ENCODE peak calls at places on chromosomes 4 and X, in eight cellular contexts. One of them, this sample, is unnamed.

GRCh38 chrX:132118361-132118760 is 9.5 kb downstream of the FRMD7 start:
- DNase-seq in tibial nerve: no peak
- DNase-seq in fibroblast of the conjunctiva: no peak
- DNase-seq in IMR-90: no peak
- DNase-seq in progenitor cell of endocrine pancreas: no peak
- DNase-seq in uterus: no peak
- DNase-seq in left ventricle myocardium inferior: no peak
- DNase-seq in bronchial epithelial cell: no peak
- DNase-seq in this sample: no peak

GRCh38 chrX:21749924-21750323 is 8.0 kb downstream of the SMPX start:
- DNase-seq in tibial nerve: no peak
- DNase-seq in uterus: no peak
- DNase-seq in fibroblast of the conjunctiva: no peak
- DNase-seq in bronchial epithelial cell: no peak
- DNase-seq in IMR-90: no peak
- DNase-seq in left ventricle myocardium inferior: no peak
- DNase-seq in progenitor cell of endocrine pancreas: no peak
- DNase-seq in this sample: no peak

GRCh38 chr4:152935661-152936445 is at the start of gene FHDC1:
- DNase-seq in uterus: no peak
- DNase-seq in fibroblast of the conjunctiva: no peak
- DNase-seq in left ventricle myocardium inferior: no peak
- DNase-seq in progenitor cell of endocrine pancreas: peak
- DNase-seq in IMR-90: no peak
- DNase-seq in bronchial epithelial cell: no peak
- DNase-seq in tibial nerve: no peak
- DNase-seq in this sample: peak

GRCh38 chr4:41256131-41256739 is 493 bp upstream of the UCHL1 start:
- DNase-seq in fibroblast of the conjunctiva: peak
- DNase-seq in tibial nerve: no peak
- DNase-seq in progenitor cell of endocrine pancreas: no peak
- DNase-seq in IMR-90: peak
- DNase-seq in left ventricle myocardium inferior: no peak
- DNase-seq in uterus: no peak
- DNase-seq in bronchial epithelial cell: no peak
- DNase-seq in this sample: peak

GRCh38 chr4:80103615-80104014 is 30.6 kb upstream of the ANTXR2 start:
- DNase-seq in left ventricle myocardium inferior: no peak
- DNase-seq in uterus: no peak
- DNase-seq in IMR-90: no peak
- DNase-seq in tibial nerve: no peak
- DNase-seq in bronchial epithelial cell: no peak
- DNase-seq in progenitor cell of endocrine pancreas: no peak
- DNase-seq in fibroblast of the conjunctiva: no peak
- DNase-seq in this sample: no peak

GRCh38 chr4:41939016-41939623 is 3.9 kb downstream of the TMEM33 start:
- DNase-seq in progenitor cell of endocrine pancreas: no peak
- DNase-seq in uterus: no peak
- DNase-seq in IMR-90: peak
- DNase-seq in bronchial epithelial cell: peak
- DNase-seq in left ventricle myocardium inferior: no peak
- DNase-seq in tibial nerve: no peak
- DNase-seq in fibroblast of the conjunctiva: no peak
- DNase-seq in this sample: peak

GRCh38 chr4:110418641-110419040 is 57.3 kb upstream of the ENPEP start:
- DNase-seq in fibroblast of the conjunctiva: no peak
- DNase-seq in tibial nerve: no peak
- DNase-seq in bronchial epithelial cell: no peak
- DNase-seq in progenitor cell of endocrine pancreas: no peak
- DNase-seq in IMR-90: no peak
- DNase-seq in left ventricle myocardium inferior: no peak
- DNase-seq in uterus: no peak
- DNase-seq in this sample: no peak

GRCh38 chr4:19380600-19380999 is 871.1 kb upstream of the SLIT2 start:
- DNase-seq in tibial nerve: no peak
- DNase-seq in uterus: no peak
- DNase-seq in progenitor cell of endocrine pancreas: no peak
- DNase-seq in IMR-90: peak
- DNase-seq in bronchial epithelial cell: peak
- DNase-seq in fibroblast of the conjunctiva: no peak
- DNase-seq in left ventricle myocardium inferior: no peak
- DNase-seq in this sample: no peak

GRCh38 chr4:183722738-183723560 is 63.9 kb downstream of the TRAPPC11 start:
- DNase-seq in tibial nerve: peak
- DNase-seq in bronchial epithelial cell: peak
- DNase-seq in fibroblast of the conjunctiva: no peak
- DNase-seq in IMR-90: peak
- DNase-seq in progenitor cell of endocrine pancreas: peak
- DNase-seq in uterus: peak
- DNase-seq in left ventricle myocardium inferior: peak
- DNase-seq in this sample: peak

GRCh38 chr4:26201119-26201518 is 119.7 kb upstream of the RBPJ start:
- DNase-seq in progenitor cell of endocrine pancreas: no peak
- DNase-seq in uterus: no peak
- DNase-seq in IMR-90: no peak
- DNase-seq in left ventricle myocardium inferior: no peak
- DNase-seq in bronchial epithelial cell: no peak
- DNase-seq in tibial nerve: no peak
- DNase-seq in fibroblast of the conjunctiva: no peak
- DNase-seq in this sample: peak

GRCh38 chr4:75547647-75548387 is 8.0 kb upstream of the ODAPH start:
- DNase-seq in progenitor cell of endocrine pancreas: no peak
- DNase-seq in IMR-90: peak
- DNase-seq in bronchial epithelial cell: no peak
- DNase-seq in uterus: peak
- DNase-seq in fibroblast of the conjunctiva: peak
- DNase-seq in left ventricle myocardium inferior: peak
- DNase-seq in tibial nerve: peak
- DNase-seq in this sample: peak

GRCh38 chrX:100731441-100732281 is at the start of gene SYTL4:
- DNase-seq in bronchial epithelial cell: no peak
- DNase-seq in left ventricle myocardium inferior: peak
- DNase-seq in fibroblast of the conjunctiva: no peak
- DNase-seq in uterus: peak
- DNase-seq in progenitor cell of endocrine pancreas: peak
- DNase-seq in tibial nerve: peak
- DNase-seq in IMR-90: no peak
- DNase-seq in this sample: peak

GRCh38 chr4:89754531-89754930 is 82.4 kb downstream of the SNCA start:
- DNase-seq in fibroblast of the conjunctiva: no peak
- DNase-seq in progenitor cell of endocrine pancreas: no peak
- DNase-seq in bronchial epithelial cell: no peak
- DNase-seq in uterus: no peak
- DNase-seq in IMR-90: no peak
- DNase-seq in left ventricle myocardium inferior: no peak
- DNase-seq in tibial nerve: no peak
- DNase-seq in this sample: peak

GRCh38 chrX:118353081-118353850 is 7.4 kb downstream of the WDR44 start:
- DNase-seq in uterus: no peak
- DNase-seq in progenitor cell of endocrine pancreas: no peak
- DNase-seq in tibial nerve: no peak
- DNase-seq in left ventricle myocardium inferior: no peak
- DNase-seq in bronchial epithelial cell: peak
- DNase-seq in fibroblast of the conjunctiva: no peak
- DNase-seq in IMR-90: no peak
- DNase-seq in this sample: peak

GRCh38 chrX:120726294-120726693 is 96.4 kb upstream of the C1GALT1C1 start:
- DNase-seq in uterus: no peak
- DNase-seq in progenitor cell of endocrine pancreas: no peak
- DNase-seq in tibial nerve: no peak
- DNase-seq in bronchial epithelial cell: no peak
- DNase-seq in left ventricle myocardium inferior: no peak
- DNase-seq in IMR-90: no peak
- DNase-seq in fibroblast of the conjunctiva: no peak
- DNase-seq in this sample: no peak

GRCh38 chr4:22493523-22493922 is 22.3 kb downstream of the ADGRA3 start:
- DNase-seq in uterus: no peak
- DNase-seq in tibial nerve: no peak
- DNase-seq in fibroblast of the conjunctiva: no peak
- DNase-seq in bronchial epithelial cell: no peak
- DNase-seq in progenitor cell of endocrine pancreas: no peak
- DNase-seq in IMR-90: no peak
- DNase-seq in left ventricle myocardium inferior: no peak
- DNase-seq in this sample: no peak

GRCh38 chr4:91128519-91128918 is 1001.3 kb downstream of the CCSER1 start:
- DNase-seq in IMR-90: no peak
- DNase-seq in bronchial epithelial cell: no peak
- DNase-seq in tibial nerve: no peak
- DNase-seq in uterus: no peak
- DNase-seq in left ventricle myocardium inferior: no peak
- DNase-seq in fibroblast of the conjunctiva: no peak
- DNase-seq in progenitor cell of endocrine pancreas: no peak
- DNase-seq in this sample: no peak

GRCh38 chrX:114344756-114345155 is 239.1 kb upstream of the HTR2C start:
- DNase-seq in tibial nerve: no peak
- DNase-seq in uterus: no peak
- DNase-seq in left ventricle myocardium inferior: no peak
- DNase-seq in IMR-90: peak
- DNase-seq in progenitor cell of endocrine pancreas: no peak
- DNase-seq in bronchial epithelial cell: peak
- DNase-seq in fibroblast of the conjunctiva: peak
- DNase-seq in this sample: peak

GRCh38 chr4:38674206-38675144 is 10.5 kb downstream of the KLF3 start:
- DNase-seq in fibroblast of the conjunctiva: no peak
- DNase-seq in left ventricle myocardium inferior: no peak
- DNase-seq in uterus: no peak
- DNase-seq in IMR-90: no peak
- DNase-seq in tibial nerve: no peak
- DNase-seq in progenitor cell of endocrine pancreas: no peak
- DNase-seq in bronchial epithelial cell: no peak
- DNase-seq in this sample: peak

GRCh38 chr4:95379633-95380032 is 169.1 kb downstream of the UNC5C start:
- DNase-seq in fibroblast of the conjunctiva: no peak
- DNase-seq in IMR-90: no peak
- DNase-seq in bronchial epithelial cell: no peak
- DNase-seq in uterus: no peak
- DNase-seq in progenitor cell of endocrine pancreas: no peak
- DNase-seq in left ventricle myocardium inferior: no peak
- DNase-seq in tibial nerve: no peak
- DNase-seq in this sample: no peak

GRCh38 chr4:57077550-57078311 is 32.5 kb downstream of the IGFBP7 start:
- DNase-seq in fibroblast of the conjunctiva: no peak
- DNase-seq in tibial nerve: no peak
- DNase-seq in uterus: no peak
- DNase-seq in bronchial epithelial cell: peak
- DNase-seq in IMR-90: peak
- DNase-seq in left ventricle myocardium inferior: no peak
- DNase-seq in progenitor cell of endocrine pancreas: no peak
- DNase-seq in this sample: peak

GRCh38 chrX:69093960-69094935 is 71.0 kb downstream of the PJA1 start:
- DNase-seq in fibroblast of the conjunctiva: peak
- DNase-seq in uterus: peak
- DNase-seq in IMR-90: peak
- DNase-seq in tibial nerve: peak
- DNase-seq in bronchial epithelial cell: peak
- DNase-seq in progenitor cell of endocrine pancreas: no peak
- DNase-seq in left ventricle myocardium inferior: no peak
- DNase-seq in this sample: peak

GRCh38 chr4:99586747-99587146 is 12.1 kb downstream of the MTTP start:
- DNase-seq in left ventricle myocardium inferior: no peak
- DNase-seq in bronchial epithelial cell: no peak
- DNase-seq in IMR-90: no peak
- DNase-seq in tibial nerve: no peak
- DNase-seq in fibroblast of the conjunctiva: no peak
- DNase-seq in progenitor cell of endocrine pancreas: no peak
- DNase-seq in uterus: no peak
- DNase-seq in this sample: no peak

GRCh38 chr4:8832130-8832930 is 39.3 kb downstream of the HMX1 start:
- DNase-seq in uterus: no peak
- DNase-seq in bronchial epithelial cell: no peak
- DNase-seq in tibial nerve: no peak
- DNase-seq in fibroblast of the conjunctiva: no peak
- DNase-seq in left ventricle myocardium inferior: no peak
- DNase-seq in progenitor cell of endocrine pancreas: no peak
- DNase-seq in IMR-90: no peak
- DNase-seq in this sample: no peak